ENCODE peak calls at places on chromosomes 1 and 21, in seven cellular contexts. T is aorta; P is CD4-positive, alpha-beta T cell; R is hepatocyte; G is fibroblast of lung; V is CD8-positive, alpha-beta T cell; S is breast epithelium. I is an unnamed sample. For H3K9me3, the result is how much of the 10 kb centered on the place peaks cover.

GRCh38 chr1:99264201-99265021 is at the start of gene PLPPR4:
- DNase-seq in T (peak), V (no peak), G (peak), S (peak), R (peak), P (no peak), I (no peak)

GRCh38 chr1:205954819-205955404 is 11.7 kb upstream of the SLC26A9 start:
- DNase-seq in V (no peak), G (no peak), R (no peak), T (peak), P (no peak), S (no peak), I (no peak)

GRCh38 chr1:221530791-221531190 is 211.1 kb downstream of the DUSP10 start:
- DNase-seq in R (no peak), P (no peak), G (no peak), T (no peak), V (no peak), S (no peak), I (no peak)

GRCh38 chr1:220877348-220878095 is 1.7 kb upstream of the HLX start:
- DNase-seq in V (no peak), G (no peak), R (no peak), T (no peak), P (no peak), S (no peak), I (no peak)

GRCh38 chr21:26966978-26967913 is at the start of gene ADAMTS5:
- DNase-seq in R (peak), S (peak), P (no peak), T (peak), G (peak), V (no peak), I (no peak)

GRCh38 chr1:164659621-164660414 is 100.8 kb downstream of the PBX1 start:
- DNase-seq in P (no peak), S (peak), V (no peak), R (peak), G (no peak), T (no peak), I (no peak)

GRCh38 chr1:38020361-38020760 is 7.8 kb downstream of the UTP11 start:
- DNase-seq in R (no peak), P (no peak), G (no peak), V (no peak), S (no peak), T (no peak), I (no peak)

GRCh38 chr1:216820345-216820744 is 97.1 kb upstream of the ESRRG start:
- DNase-seq in V (no peak), G (no peak), R (no peak), P (no peak), T (no peak), S (no peak), I (no peak)

GRCh38 chr1:217393901-217394300 is 237.0 kb downstream of the GPATCH2 start:
- DNase-seq in R (peak), V (no peak), T (no peak), G (peak), P (no peak), S (no peak), I (no peak)

GRCh38 chr1:113391643-113392271 is 1.4 kb downstream of the MAGI3 start:
- DNase-seq in G (no peak), T (no peak), S (peak), V (no peak), R (peak), P (no peak), I (peak)

GRCh38 chr1:167082511-167083027 is 7.6 kb downstream of the GPA33 start:
- DNase-seq in V (no peak), G (no peak), T (peak), P (no peak), S (no peak), R (peak), I (no peak)

GRCh38 chr21:32463367-32463766 is 50.9 kb downstream of the EVA1C start:
- DNase-seq in G (peak), P (no peak), R (no peak), S (peak), T (peak), V (no peak), I (no peak)

GRCh38 chr1:110525250-110525597 is 6.2 kb upstream of the KCNA10 start:
- DNase-seq in R (no peak), T (no peak), S (no peak), G (no peak), P (no peak), V (no peak), I (no peak)

GRCh38 chr1:25895365-25895990 is 10.7 kb downstream of the STMN1 start:
- DNase-seq in R (peak), G (peak), P (peak), T (peak), V (peak), S (peak), I (peak)

GRCh38 chr1:215637041-215637573 is 70.0 kb downstream of the KCTD3 start:
- DNase-seq in P (no peak), G (peak), S (peak), V (no peak), T (peak), R (peak), I (no peak)

GRCh38 chr1:207076181-207076949 is 12.3 kb upstream of the C4BPB start:
- DNase-seq in P (no peak), R (no peak), S (no peak), V (no peak), G (no peak), T (no peak), I (no peak)

GRCh38 chr1:207079706-207080246 is 8.9 kb upstream of the C4BPB start:
- DNase-seq in R (no peak), P (no peak), T (no peak), S (no peak), G (no peak), V (no peak), I (no peak)

GRCh38 chr1:207077012-207077411 is 11.6 kb upstream of the C4BPB start:
- DNase-seq in T (no peak), P (no peak), V (no peak), R (no peak), S (no peak), G (no peak), I (no peak)

GRCh38 chr1:207077470-207078377 is 10.9 kb upstream of the C4BPB start:
- DNase-seq in T (no peak), P (peak), V (peak), R (peak), S (peak), G (peak), I (peak)

GRCh38 chr1:207078578-207079132 is 10.0 kb upstream of the C4BPB start:
- DNase-seq in V (no peak), R (no peak), P (no peak), S (no peak), G (no peak), T (no peak), I (no peak)
- H3K9me3 ChIP-seq in V (under half), R (under half), P (under half), S (under half), G (under half), T (under half), I (under half)

GRCh38 chr21:24823247-24823646 is 784.0 kb downstream of the MRPL39 start:
- DNase-seq in V (no peak), G (no peak), T (no peak), R (no peak), S (no peak), P (no peak), I (no peak)
- H3K9me3 ChIP-seq in V (under half), G (under half), T (under half), R (under half), S (under half), P (under half), I (under half)

DNA sequence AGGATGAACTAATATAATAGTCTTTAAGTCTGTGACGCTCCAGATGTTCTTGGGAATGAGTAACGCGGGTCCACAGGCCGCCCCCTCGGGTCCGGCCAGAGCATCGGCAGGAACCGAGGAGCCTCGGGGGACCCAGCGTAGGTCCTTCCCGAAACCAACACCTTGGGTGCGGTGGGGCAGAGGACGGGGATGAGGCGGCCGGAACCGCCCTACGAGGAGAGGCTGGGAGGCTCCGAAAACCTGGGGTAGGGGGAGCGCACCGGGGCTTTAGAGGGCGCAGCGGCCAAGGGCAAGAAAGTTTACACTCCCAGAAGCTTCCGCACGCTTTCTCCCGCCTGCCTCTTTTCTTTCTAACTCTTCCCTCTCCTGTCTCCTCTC is 7.1 kb downstream of the DMRTA2 start:
- DNase-seq in V (no peak), S (no peak), G (no peak), T (no peak), P (no peak), R (no peak), I (no peak)
- H3K9me3 ChIP-seq in V (under half), S (under half), G (under half), T (under half), P (under half), R (under half), I (under half)

DNA sequence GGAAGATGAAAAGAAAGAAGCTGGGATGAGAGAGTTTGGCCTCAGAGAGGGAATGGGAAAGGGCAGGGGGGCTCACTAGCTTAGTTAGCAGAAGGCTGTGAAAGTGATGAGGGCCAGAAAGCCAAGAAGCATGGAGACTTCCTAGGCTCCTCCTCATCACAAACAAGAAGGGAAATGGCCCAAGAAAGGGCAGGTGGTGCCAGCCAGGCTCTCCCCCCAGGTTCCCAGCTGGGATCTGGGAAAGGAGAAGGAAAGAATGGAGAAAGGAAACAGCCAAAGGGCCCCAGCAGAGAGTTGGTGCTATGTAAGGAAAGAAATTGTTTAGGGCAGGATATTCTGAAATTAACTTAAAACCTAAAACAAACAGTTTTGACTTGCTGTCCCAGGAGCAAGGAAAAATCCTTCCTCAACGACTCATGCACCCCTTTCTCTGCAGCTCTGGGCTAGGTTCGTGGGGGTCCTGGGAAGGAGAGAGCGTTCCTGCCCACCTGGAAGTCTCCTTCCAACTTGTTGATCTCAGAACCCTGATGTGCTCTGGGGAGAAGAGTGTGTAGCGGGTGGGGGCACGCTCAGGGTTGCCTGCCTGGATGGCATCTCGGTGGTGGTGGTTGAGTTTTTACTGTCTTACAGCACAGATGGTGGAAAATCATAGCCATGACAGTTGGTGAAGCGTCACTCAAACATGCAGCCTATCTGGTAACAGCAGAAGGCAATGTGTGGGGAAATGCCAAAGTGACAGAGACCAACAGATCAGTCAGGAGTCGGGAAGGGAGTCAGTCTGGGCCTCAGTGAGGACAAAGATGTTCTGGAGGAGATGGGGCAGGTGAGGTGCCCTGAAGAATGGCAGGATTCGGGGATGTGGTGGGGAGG is 147.3 kb downstream of the CLIC6 start:
- DNase-seq in R (no peak), P (no peak), G (no peak), V (no peak), T (no peak), S (no peak), I (no peak)
- H3K9me3 ChIP-seq in R (under half), P (under half), G (under half), V (under half), T (under half), S (under half), I (under half)

GRCh38 chr1:228299901-228300300 is 92.1 kb downstream of the OBSCN start:
- DNase-seq in V (no peak), P (no peak), G (no peak), S (no peak), R (no peak), T (peak), I (no peak)

GRCh38 chr1:228304766-228305395 is 97.0 kb downstream of the OBSCN start:
- DNase-seq in R (no peak), T (peak), G (no peak), P (no peak), S (no peak), V (no peak), I (no peak)

GRCh38 chr1:228304225-228304624 is 96.4 kb downstream of the OBSCN start:
- DNase-seq in S (no peak), G (no peak), R (no peak), V (no peak), P (no peak), T (peak), I (no peak)

GRCh38 chr1:228303596-228303995 is 95.8 kb downstream of the OBSCN start:
- DNase-seq in S (no peak), P (no peak), G (no peak), V (no peak), T (peak), R (no peak), I (no peak)

DNA sequence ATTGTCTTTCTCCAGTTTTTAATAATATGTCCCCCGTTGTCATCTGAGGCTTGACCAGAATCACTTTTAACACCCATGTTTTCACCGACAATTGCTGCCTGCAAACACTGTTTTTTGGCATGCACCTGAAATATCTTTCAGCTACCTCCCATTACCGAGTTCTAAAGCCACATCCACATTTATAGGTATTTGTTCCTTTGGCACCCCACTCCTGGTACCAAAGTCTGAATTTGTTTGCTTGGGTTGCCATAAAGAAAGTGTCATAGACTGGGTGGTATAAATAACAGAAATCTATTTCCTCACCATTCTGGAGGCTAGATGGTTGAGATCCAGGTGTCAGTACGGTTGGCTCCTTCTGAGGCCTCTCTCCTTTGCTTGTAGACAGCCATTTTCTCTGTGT is 94.2 kb downstream of the OBSCN start:
- DNase-seq in P (no peak), R (no peak), S (no peak), T (no peak), G (no peak), V (no peak), I (no peak)
- H3K9me3 ChIP-seq in P (under half), R (under half), S (under half), T (under half), G (under half), V (under half), I (under half)

GRCh38 chr21:19540287-19540686 is 1136.7 kb upstream of the TMPRSS15 start:
- DNase-seq in R (no peak), V (no peak), S (no peak), G (no peak), T (no peak), P (no peak), I (no peak)

DNA sequence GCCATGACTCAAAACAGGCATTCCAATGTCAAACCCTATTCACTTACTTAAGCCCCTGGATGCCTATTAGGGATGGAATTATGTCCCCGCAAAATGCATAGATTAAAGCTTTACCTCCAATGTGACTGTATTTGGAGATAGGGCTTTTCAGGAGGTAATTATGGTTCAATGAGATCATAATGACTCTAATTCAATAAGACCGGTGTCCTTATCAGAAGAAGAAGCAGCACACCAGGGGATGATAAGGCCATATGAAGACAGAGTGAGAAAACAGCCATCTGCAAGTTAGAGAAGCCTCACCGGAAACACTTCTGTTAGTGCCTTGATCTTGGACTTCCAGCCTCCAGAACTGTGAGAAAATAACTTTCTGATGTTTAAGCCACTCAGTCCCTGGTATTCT is 1131.8 kb upstream of the TMPRSS15 start:
- DNase-seq in V (no peak), G (no peak), R (no peak), T (no peak), P (no peak), S (no peak), I (no peak)
- H3K9me3 ChIP-seq in V (under half), G (under half), R (under half), T (under half), P (under half), S (under half), I (under half)

DNA sequence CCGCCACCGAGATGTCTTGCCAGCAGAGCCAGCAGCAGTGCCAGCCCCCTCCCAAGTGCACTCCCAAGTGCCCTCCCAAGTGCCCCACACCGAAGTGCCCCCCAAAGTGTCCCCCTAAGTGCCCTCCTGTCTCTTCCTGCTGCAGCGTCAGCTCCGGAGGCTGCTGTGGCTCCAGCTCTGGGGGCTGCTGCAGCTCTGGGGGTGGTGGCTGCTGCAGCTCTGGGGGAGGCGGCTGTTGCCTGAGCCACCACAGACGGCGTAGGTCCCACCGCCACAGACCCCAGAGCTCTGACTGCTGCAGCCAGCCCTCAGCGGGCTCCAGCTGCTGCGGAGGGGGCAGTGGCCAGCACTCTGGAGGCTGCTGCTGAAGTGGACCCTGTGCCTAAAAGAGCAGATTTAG is 1.4 kb downstream of the LCE1F start:
- DNase-seq in P (no peak), S (no peak), T (no peak), R (no peak), V (no peak), G (no peak), I (no peak)
- H3K9me3 ChIP-seq in P (under half), S (under half), T (under half), R (under half), V (under half), G (under half), I (under half)

DNA sequence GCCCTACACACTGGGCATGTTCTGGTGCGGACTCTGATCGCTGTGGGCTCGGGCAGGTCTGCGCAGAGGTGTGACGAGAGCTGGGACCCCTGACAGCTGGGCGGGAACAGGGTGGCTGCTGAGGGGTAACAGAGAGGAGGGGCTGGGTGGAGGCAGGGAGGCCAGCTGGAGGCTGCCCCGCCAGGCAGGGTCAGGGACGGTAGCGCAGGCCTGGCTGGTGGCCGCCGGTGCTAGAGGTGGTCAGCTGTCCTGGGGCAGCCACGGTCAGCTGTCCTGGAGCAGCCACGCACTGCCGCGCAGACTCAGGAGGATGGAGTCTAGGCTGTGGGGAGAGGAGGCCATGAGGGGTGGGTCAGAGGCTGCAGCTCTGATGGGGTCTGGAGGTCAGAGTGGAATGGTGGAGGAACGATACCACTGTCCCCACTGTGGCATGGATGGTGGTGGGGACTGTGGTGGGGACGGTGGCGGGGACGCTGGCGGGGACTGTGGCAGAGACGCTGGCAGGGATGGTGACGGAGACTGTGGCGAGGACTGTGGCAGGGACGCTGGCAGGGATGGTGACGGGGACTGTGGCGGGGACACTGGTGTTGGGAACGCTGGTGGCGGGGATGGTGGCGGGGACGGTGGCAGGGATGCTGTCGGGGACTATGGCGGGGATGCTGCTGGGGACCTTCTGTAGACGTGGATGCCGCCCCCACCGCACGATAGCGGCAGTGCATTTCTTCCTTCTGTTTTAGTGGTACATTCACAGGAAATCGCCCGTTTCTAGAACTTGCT is 21.3 kb upstream of the LRRC3 start:
- DNase-seq in R (no peak), G (no peak), T (no peak), V (no peak), P (no peak), S (no peak), I (no peak)
- H3K9me3 ChIP-seq in R (under half), G (under half), T (under half), V (under half), P (under half), S (under half), I (under half)

I was measured in CD4-positive, CD25-positive, alpha-beta regulatory T cell.